ENCODE peak calls at places on chromosomes 6 and 20, in seven cellular contexts. F is IMR-90, C is neuronal stem cell, M is H9, Z is mesendoderm, S is H1, Q is trophoblast cell. N is an unnamed sample. For H3K4me1, the result is how much of the 10 kb centered on the place peaks cover.

GRCh38 chr6:163413054-163413344 is 1.5 kb upstream of the QKI start:
- DNase-seq in Q (no peak), M (no peak), C (no peak), S (no peak), Z (no peak), F (no peak), N (no peak)

GRCh38 chr6:43510827-43511163 is 649 bp upstream of the LRRC73 start:
- DNase-seq in C (no peak), M (no peak), S (no peak), Q (no peak), Z (no peak), F (no peak), N (no peak)

GRCh38 chr6:47106721-47107197 is 64.6 kb upstream of the ADGRF1 start:
- DNase-seq in Z (peak), F (no peak), C (no peak), S (no peak), M (peak), Q (peak), N (no peak)

GRCh38 chr6:132614554-132614953 is 9.5 kb downstream of the TAAR2 start:
- DNase-seq in Q (peak), S (no peak), Z (no peak), M (no peak), C (no peak), F (no peak), N (no peak)

GRCh38 chr6:103570431-103570830 is 1289.3 kb downstream of the HACE1 start:
- DNase-seq in Q (no peak), S (no peak), M (no peak), F (no peak), C (no peak), Z (no peak), N (no peak)

GRCh38 chr20:36181934-36182603 is 27.5 kb downstream of the EPB41L1 start:
- DNase-seq in Q (no peak), Z (no peak), F (peak), S (no peak), M (no peak), C (no peak), N (peak)

GRCh38 chr20:14745830-14746229 is 408.4 kb upstream of the FLRT3 start:
- DNase-seq in S (no peak), F (no peak), M (no peak), Z (no peak), C (no peak), Q (no peak), N (no peak)

GRCh38 chr20:9444921-9445320 is 69.5 kb upstream of the LAMP5 start:
- DNase-seq in C (no peak), S (no peak), Q (no peak), F (no peak), M (no peak), Z (no peak), N (no peak)

GRCh38 chr6:41591859-41592502 is 45.8 kb downstream of the FOXP4 start:
- DNase-seq in S (peak), Z (peak), Q (peak), M (peak), F (peak), C (peak), N (peak)

GRCh38 chr20:21767739-21768223 is 62.3 kb downstream of the PAX1 start:
- DNase-seq in S (peak), C (peak), Q (peak), M (peak), Z (peak), F (no peak), N (no peak)

GRCh38 chr6:63565058-63565726 is 7.1 kb upstream of the LOC128125822 start:
- DNase-seq in S (no peak), Q (peak), C (no peak), F (no peak), M (no peak), Z (no peak), N (peak)

GRCh38 chr20:56247954-56248782 is at the start of gene MC3R:
- DNase-seq in C (peak), F (peak), Q (peak), S (peak), M (peak), Z (peak), N (no peak)

GRCh38 chr20:17202668-17203067 is 24.2 kb upstream of the PCSK2 start:
- DNase-seq in C (peak), M (peak), Q (no peak), S (peak), F (no peak), Z (peak), N (no peak)

GRCh38 chr20:48826883-48827771 is 672 bp downstream of the PREX1 start:
- DNase-seq in F (no peak), C (peak), Z (peak), M (peak), S (peak), Q (peak), N (peak)

GRCh38 chr6:32182617-32183016 is 1.4 kb downstream of the AGER start:
- DNase-seq in S (no peak), F (no peak), M (no peak), Z (no peak), Q (no peak), C (no peak), N (no peak)

GRCh38 chr6:32183030-32183429 is 1.0 kb downstream of the AGER start:
- DNase-seq in C (no peak), M (no peak), S (no peak), Q (no peak), Z (no peak), F (no peak), N (no peak)

GRCh38 chr6:32181890-32182529 is 2.0 kb downstream of the AGER start:
- DNase-seq in Z (no peak), S (no peak), M (no peak), C (no peak), F (no peak), Q (no peak), N (no peak)

GRCh38 chr6:32184084-32184640 is at the start of gene AGER:
- DNase-seq in C (no peak), S (no peak), Q (no peak), F (no peak), Z (no peak), M (no peak), N (no peak)

DNA sequence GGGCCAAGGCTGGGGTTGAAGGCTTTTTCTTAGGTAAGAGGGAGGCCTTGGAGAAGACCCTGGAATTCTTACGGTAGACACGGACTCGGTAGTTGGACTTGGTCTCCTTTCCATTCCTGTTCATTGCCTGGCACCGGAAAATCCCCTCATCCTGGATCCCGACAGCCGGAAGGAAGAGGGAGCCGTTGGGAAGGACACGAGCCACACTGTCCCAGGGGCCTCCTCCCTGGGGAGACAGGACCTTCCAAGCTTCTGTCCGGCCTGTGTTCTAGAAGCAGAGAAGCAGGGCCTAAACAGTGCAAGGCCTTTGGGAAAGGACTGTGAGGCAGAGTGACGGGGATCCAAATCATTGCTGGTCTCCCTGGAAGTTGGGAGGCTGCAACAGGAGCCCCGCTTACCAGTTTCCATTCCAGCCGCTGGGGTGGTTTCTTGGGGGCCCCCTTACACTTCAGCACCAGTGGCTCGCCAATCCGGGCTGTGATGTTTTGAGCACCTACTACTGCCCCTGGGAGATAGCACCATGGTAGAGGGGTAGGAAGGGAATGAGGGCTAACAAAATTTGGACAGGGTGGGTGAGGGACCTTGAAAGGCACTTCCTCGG is 470 bp downstream of the AGER start:
- DNase-seq in S (no peak), M (no peak), Q (no peak), F (no peak), C (no peak), Z (no peak), N (no peak)
- H3K4me1 ChIP-seq in S (under half), M (under half), Q (under half), F (under half), C (under half), Z (under half), N (under half)

GRCh38 chr20:10902174-10902573 is 228.4 kb upstream of the JAG1 start:
- DNase-seq in F (no peak), Q (no peak), S (no peak), Z (no peak), C (no peak), M (no peak), N (no peak)
- H3K4ac ChIP-seq in F (no peak), Q (no peak), S (no peak), Z (no peak), C (no peak), M (no peak), N (no peak)

GRCh38 chr6:82015526-82015925 is 232.0 kb downstream of the IBTK start:
- DNase-seq in Z (no peak), M (no peak), C (no peak), S (no peak), Q (no peak), F (no peak), N (no peak)

GRCh38 chr6:82017316-82017715 is 230.2 kb downstream of the IBTK start:
- DNase-seq in Q (peak), Z (peak), S (no peak), C (peak), M (peak), F (peak), N (peak)

GRCh38 chr6:82015043-82015442 is 232.5 kb downstream of the IBTK start:
- DNase-seq in Q (no peak), C (no peak), Z (no peak), M (no peak), F (no peak), S (no peak), N (peak)

GRCh38 chr6:82017773-82018172 is 229.8 kb downstream of the IBTK start:
- DNase-seq in S (no peak), Z (no peak), Q (no peak), M (no peak), F (no peak), C (no peak), N (no peak)

DNA sequence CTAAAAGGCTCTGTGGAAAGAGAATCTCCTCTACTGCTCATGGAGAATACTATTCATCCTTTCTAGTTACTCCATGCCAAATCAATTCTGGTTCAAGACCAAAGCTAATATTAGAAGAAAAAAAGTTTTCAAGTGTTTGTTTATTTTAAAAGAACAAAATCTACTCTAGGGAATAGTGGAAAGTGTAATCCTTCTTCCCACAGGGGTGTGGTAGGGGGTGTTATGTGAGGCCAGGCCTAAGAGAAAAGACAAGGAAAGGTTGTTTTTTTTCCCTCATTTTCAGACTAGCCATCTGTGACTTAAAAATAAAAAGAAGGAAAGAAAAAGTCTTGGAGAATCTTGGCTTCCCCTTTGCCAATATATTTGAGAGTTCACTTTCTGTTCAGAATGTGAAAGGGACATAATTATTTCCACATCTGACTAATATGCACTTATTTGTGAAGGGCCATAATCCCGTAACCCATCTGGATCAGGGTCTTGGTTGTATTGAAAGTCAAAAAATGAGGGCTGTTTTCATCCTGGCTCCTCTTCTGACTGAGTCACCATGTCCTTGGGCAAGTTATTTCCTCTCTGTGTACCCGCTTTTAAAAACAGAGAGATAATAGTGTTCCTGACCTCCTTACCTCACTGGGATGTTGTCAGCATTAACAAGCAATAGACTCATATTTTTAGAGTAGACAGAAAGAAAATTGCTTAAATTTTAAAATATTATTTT is 233.8 kb downstream of the IBTK start:
- DNase-seq in S (no peak), Q (peak), M (no peak), F (peak), C (no peak), Z (no peak), N (peak)
- H3K4me1 ChIP-seq in S (under half), Q (under half), M (under half), F (under half), C (under half), Z (under half), N (under half)

GRCh38 chr6:166704171-166704570 is 77.1 kb upstream of the RPS6KA2 start:
- DNase-seq in F (no peak), C (no peak), M (no peak), S (no peak), Z (no peak), Q (no peak), N (no peak)
- H3K4ac ChIP-seq in F (no peak), C (no peak), M (no peak), S (no peak), Z (no peak), Q (no peak), N (no peak)

N was measured in mesenchymal stem cell.